ENCODE peak calls at places on chromosome 5, in nine cellular contexts. J is esophagus squamous epithelium, I is Caco-2, K is upper lobe of left lung, B is H1, H is fibroblast of lung, S is psoas muscle, Q is IMR-90, A is spleen. F is an unnamed sample.

GRCh38 chr5:134140530-134141201 is 26.2 kb downstream of the TCF7 start:
- DNase-seq in Q (peak), I (peak), K (no peak), A (peak), B (peak), S (peak), H (peak), J (no peak), F (peak)

GRCh38 chr5:37448941-37449340 is 69.8 kb downstream of the WDR70 start:
- DNase-seq in S (no peak), H (peak), A (no peak), K (no peak), B (no peak), J (no peak), I (no peak), Q (peak), F (no peak)

GRCh38 chr5:126658526-126658925 is 57.8 kb downstream of the PHAX start:
- DNase-seq in Q (no peak), S (no peak), A (no peak), K (no peak), H (no peak), B (no peak), I (no peak), J (no peak), F (no peak)

GRCh38 chr5:177371705-177372533 is 12.3 kb upstream of the SLC34A1 start:
- DNase-seq in B (no peak), K (peak), A (peak), J (no peak), I (no peak), Q (no peak), S (no peak), H (no peak), F (no peak)

GRCh38 chr5:141779642-141780041 is 97.6 kb upstream of the ARAP3 start:
- DNase-seq in J (no peak), K (no peak), S (peak), B (no peak), A (no peak), I (no peak), H (peak), Q (peak), F (no peak)

GRCh38 chr5:135328128-135328687 is 70.8 kb downstream of the MACROH2A1 start:
- DNase-seq in H (no peak), Q (no peak), S (no peak), J (no peak), I (no peak), B (no peak), A (no peak), K (no peak), F (no peak)

GRCh38 chr5:51567636-51568035 is 184.4 kb downstream of the ISL1 start:
- DNase-seq in S (no peak), J (no peak), K (no peak), Q (no peak), H (no peak), I (no peak), A (no peak), B (no peak), F (no peak)

GRCh38 chr5:24703934-24704333 is 59.2 kb upstream of the CDH10 start:
- DNase-seq in K (no peak), Q (no peak), H (no peak), B (no peak), A (no peak), I (no peak), S (no peak), J (no peak), F (no peak)

DNA sequence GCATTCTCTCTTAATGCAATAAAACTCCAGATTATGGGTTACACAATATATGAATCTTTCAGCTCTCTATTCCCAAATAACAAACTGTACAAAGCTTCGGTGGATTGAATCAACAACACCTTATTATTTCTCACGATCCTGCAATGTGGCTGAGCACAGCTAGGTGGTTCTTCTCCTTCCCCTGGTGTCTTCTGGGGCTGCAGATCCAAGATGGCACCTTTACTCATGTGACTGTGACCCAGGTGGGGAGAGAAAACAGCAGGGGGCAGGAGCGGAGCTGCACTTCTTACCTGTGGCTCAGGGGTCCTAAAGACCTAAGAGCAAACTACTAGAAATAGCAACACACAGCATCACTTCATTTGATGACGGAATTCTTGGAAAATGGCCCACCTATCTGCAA is 233.1 kb downstream of the IRX1 start:
- DNase-seq in J (no peak), K (no peak), B (no peak), S (no peak), H (no peak), A (no peak), Q (no peak), I (no peak), F (no peak)
- TF ChIP-seq CTCF in J (no peak), K (no peak), B (peak), S (no peak), H (no peak), A (no peak), Q (no peak), I (no peak), F (no peak)

DNA sequence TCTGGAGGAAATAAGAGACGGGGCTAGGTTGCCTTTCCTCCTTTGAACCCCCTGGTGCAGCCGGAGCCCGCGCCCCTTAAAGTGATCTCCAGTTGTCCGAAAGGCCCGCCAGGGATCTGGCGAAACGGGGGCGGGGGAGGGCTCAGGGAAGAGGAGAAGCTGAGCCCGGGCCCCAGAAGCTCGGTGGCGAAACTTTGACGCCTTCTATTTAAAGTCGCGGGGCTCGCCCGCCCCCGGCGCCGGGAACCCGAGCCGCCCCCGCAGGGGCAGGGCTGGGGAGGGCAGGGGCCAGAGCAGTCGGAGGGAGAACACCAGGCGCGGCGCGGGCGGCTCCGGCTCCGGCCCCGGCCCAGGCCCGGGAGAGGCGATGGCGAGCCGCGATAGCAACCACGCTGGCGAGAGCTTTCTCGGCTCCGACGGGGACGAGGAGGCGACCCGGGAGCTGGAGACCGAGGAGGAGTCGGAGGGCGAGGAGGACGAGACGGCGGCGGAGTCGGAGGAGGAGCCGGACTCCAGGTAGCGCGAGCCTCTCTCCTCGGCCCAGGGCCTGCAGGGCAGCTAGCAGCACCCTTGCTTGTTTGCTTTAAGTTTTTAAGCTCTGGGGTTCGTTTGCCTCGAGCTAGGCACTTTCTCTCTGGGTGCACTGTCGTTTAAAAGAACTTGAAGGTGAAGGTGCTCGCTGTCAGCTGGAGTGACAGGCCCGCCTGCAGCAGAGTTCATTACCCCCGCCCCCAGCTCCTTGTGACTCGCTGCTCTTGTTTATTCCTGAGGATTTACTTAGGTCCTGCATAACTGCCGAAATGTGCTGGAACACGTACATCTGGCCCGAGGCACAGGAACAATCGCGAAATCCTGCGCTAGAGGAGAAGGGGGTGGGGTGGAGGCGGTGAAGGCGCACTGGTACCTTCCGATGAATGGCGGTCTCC is at the start of gene CMYA5:
- DNase-seq in H (peak), A (no peak), S (peak), K (peak), Q (peak), B (no peak), J (no peak), I (no peak), F (no peak)
- H3K4me3 ChIP-seq in H (peak), A (no peak), S (peak), K (peak), Q (peak), B (peak), J (peak), I (no peak), F (peak)

GRCh38 chr5:110727025-110727314 is 499 bp upstream of the TMEM232 start:
- DNase-seq in I (no peak), K (no peak), J (no peak), B (no peak), S (no peak), A (no peak), H (no peak), Q (peak), F (no peak)
- TF ChIP-seq CTCF in I (no peak), K (peak), J (no peak), B (no peak), S (no peak), A (no peak), H (no peak), Q (no peak), F (peak)

DNA sequence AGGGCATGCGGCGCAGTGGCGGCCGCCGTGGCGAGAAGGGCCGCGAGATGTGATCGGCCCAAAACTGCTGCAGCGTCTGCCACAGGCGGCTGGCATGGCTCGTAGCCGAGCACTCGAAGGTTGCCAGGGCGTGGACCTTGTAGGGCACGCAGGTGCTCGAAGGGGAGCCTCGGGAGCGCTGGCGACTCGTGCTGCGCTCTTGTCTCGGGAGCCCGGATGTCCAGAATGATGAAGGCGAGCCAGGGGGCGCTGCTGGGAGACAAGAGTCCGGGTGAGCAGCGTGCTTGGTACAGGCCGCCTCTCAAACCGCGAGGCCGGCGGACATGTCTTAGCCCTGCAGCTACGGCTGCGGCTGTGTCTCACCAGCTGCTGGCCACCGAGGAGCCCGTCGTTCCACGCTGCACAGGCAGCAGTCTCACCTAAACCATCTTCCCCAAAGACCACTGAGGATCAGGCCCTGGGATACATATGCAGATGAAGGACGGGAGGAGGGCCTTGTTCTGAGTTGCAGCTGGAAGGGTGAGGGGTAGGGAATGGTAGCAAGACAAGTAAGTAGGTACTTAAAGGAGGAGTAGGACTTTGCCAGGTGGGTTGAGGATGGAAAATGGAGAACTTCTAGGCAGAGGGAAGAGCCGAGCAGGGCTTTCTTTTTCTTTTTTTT is 1.7 kb downstream of the CBY3 start:
- DNase-seq in S (peak), K (peak), Q (peak), J (peak), B (peak), H (peak), A (peak), I (peak), F (no peak)
- H3K4me3 ChIP-seq in S (peak), K (peak), Q (peak), J (peak), B (peak), H (peak), A (peak), I (peak), F (peak)

F was measured in AG09309.